ENCODE peak calls at places on chromosome 6, in six cellular contexts. W is epithelial cell of esophagus, B is neural crest cell, V is kidney, U is nephron progenitor cell, H is cardiac muscle cell. D is an unnamed sample.

GRCh38 chr6:149336529-149336928 is 19.0 kb downstream of the TAB2 start:
- DNase-seq in U (no peak), W (peak), H (peak), B (no peak), V (no peak), D (no peak)

GRCh38 chr6:106039836-106040592 is 46.1 kb upstream of the PRDM1 start:
- DNase-seq in U (no peak), W (no peak), V (no peak), B (no peak), H (no peak), D (no peak)

GRCh38 chr6:6730831-6731230 is 142.3 kb downstream of the LY86 start:
- DNase-seq in H (no peak), W (peak), U (no peak), V (no peak), B (no peak), D (no peak)

GRCh38 chr6:5333653-5334052 is 72.3 kb downstream of the FARS2 start:
- DNase-seq in U (no peak), B (no peak), V (no peak), W (peak), H (no peak), D (no peak)

GRCh38 chr6:20213271-20213798 is 1.1 kb upstream of the MBOAT1 start:
- DNase-seq in H (peak), U (no peak), W (no peak), B (no peak), V (no peak), D (no peak)

GRCh38 chr6:45049188-45049843 is 278.8 kb upstream of the RUNX2 start:
- DNase-seq in W (peak), B (no peak), H (no peak), U (no peak), V (no peak), D (no peak)

GRCh38 chr6:170128811-170129681 is 161.8 kb downstream of the DLL1 start:
- DNase-seq in W (no peak), B (no peak), U (no peak), V (peak), H (no peak), D (no peak)

GRCh38 chr6:6646384-6646783 is 57.9 kb downstream of the LY86 start:
- DNase-seq in U (no peak), H (no peak), V (no peak), B (no peak), W (no peak), D (no peak)

GRCh38 chr6:12351672-12352071 is 61.5 kb downstream of the EDN1 start:
- DNase-seq in H (no peak), W (no peak), B (no peak), U (no peak), V (no peak), D (no peak)

GRCh38 chr6:90411292-90411781 is 114.7 kb upstream of the BACH2 start:
- DNase-seq in W (peak), U (no peak), V (no peak), B (no peak), H (no peak), D (no peak)

GRCh38 chr6:166562726-166563125 is 23.8 kb downstream of the RAMACL start:
- DNase-seq in B (no peak), W (no peak), V (no peak), H (no peak), U (no peak), D (no peak)

GRCh38 chr6:4994741-4995140 is 9.1 kb downstream of the RPP40 start:
- DNase-seq in B (no peak), W (no peak), U (no peak), V (no peak), H (no peak), D (no peak)

GRCh38 chr6:112690497-112691202 is 343.5 kb downstream of the RFPL4B start:
- DNase-seq in B (no peak), U (no peak), V (no peak), H (no peak), W (no peak), D (no peak)

GRCh38 chr6:91631227-91631626 is 1044.4 kb upstream of the MAP3K7 start:
- DNase-seq in W (no peak), U (no peak), V (no peak), H (no peak), B (no peak), D (no peak)
- TF ChIP-seq CTCF in W (no peak), U (no peak), V (no peak), H (no peak), B (no peak), D (no peak)

DNA sequence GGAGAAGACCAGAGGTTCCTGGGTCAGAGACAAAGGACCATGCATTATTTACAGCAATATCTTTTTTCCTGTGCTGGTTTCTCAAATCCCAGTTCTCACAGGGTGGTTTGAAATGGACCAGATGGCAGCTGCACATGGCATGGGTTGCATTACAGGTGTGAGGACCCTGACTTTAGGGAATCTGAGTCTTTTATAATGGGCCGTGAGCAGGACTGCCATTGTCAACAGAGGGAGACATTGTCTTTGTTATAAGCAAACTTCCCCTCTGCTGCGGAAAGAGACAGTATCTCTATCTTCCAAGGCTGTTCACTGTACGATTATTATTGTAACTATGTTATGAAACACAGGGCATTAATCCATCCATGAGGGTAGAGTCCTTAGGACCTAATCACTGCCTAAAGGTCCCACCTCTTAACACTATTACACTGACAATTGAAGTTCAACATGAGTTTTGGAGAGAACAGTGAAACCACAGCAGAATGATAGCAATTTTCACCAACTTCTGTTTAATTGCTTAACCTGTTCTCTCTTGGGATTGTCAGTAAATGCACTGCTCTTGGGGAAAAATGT is 156.1 kb upstream of the AGPAT4 start:
- DNase-seq in H (no peak), B (no peak), U (no peak), W (no peak), V (no peak), D (no peak)
- TF ChIP-seq CTCF in H (peak), B (no peak), U (no peak), W (peak), V (peak), D (no peak)

DNA sequence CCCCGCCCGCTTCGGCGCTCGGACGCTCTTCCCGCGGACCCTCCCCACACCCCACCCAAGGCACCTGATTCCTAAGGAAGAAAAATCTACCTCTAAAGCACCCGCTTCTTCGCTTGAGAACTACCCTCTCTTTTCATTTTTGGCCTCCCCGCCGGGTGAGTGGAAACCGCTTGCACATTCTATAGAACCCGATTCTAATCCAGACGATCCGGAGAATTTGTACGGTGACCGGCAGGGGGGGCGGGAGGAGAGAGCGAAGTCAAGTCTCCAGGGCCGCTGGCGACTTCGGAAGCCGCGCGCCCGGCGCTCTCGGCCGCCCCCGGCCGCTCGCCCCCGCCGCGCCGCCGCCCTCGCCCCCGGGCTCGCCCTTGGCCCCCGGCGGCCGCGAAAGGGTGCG is at the start of gene RBM24:
- DNase-seq in V (peak), U (peak), B (peak), H (peak), W (peak), D (no peak)
- TF ChIP-seq CTCF in V (peak), U (no peak), B (peak), H (peak), W (peak), D (peak)

DNA sequence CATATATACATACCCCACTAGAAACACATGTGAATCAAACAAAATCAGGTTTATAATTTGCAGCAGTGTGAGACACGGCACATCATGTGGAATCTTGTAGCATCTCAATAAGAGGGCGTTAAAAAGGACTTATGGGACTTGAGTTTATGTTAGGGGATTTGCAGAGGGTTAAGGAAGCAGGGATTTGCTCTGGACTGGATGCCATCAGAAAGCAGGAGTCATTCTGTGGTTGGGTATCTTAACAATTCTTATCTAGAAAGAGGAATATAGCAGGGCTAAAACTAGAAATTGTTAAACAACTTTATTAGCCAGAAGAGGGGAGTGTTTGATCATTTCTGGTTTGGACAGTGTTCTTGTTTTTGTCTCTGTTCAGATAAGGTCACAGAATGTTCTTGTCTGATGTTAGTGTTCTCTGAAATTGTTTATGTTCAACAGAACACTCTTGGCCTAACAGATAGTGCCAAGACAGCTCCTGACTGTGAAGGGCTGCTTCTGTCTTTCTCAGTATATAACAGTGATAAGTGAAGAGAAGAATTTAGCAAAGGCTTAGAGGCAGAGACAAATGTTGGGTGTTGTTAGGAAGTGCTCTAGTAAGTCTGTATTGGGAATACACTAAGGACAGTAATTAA is 39.2 kb downstream of the LIN28B start:
- DNase-seq in W (peak), B (no peak), H (peak), V (no peak), U (no peak), D (no peak)
- TF ChIP-seq CTCF in W (peak), B (no peak), H (no peak), V (no peak), U (no peak), D (no peak)

DNA sequence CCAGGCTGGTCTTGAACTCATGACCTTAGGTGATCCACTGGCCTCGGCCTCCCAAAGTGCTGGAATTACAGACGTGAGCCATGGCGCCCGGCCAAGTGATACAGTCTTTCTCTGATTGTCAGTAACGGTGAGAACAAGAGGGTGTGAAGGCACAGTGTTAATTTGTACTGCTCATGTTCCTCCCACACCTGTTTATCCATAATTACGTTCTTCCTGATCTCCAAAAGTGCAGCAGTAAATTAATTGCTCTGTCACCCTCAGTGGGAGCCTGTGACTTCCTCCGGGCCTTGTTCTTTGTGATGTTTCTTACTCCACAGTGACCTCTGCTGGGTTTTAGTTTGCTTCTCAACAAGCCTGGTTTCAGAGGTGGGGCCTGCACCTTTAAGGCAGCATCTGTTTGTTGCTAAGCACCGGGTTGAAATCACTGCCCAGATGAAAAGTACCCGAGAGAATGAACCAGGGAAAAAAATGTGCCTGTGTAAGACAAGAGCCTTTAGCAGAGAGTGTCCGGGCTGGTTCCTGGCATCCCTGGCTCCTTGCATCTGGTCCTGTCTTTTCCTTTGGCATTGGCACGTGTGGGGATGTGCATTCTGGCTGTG is 89.1 kb upstream of the CLDN20 start:
- DNase-seq in V (no peak), B (peak), H (peak), W (peak), U (peak), D (peak)
- TF ChIP-seq CTCF in V (peak), B (peak), H (peak), W (peak), U (peak), D (peak)

GRCh38 chr6:32995448-32995847 is 13.9 kb downstream of the HLA-DOA start:
- DNase-seq in U (no peak), V (no peak), H (no peak), W (no peak), B (no peak), D (no peak)

GRCh38 chr6:33004940-33005339 is 4.5 kb downstream of the HLA-DOA start:
- DNase-seq in H (no peak), W (no peak), B (no peak), U (no peak), V (no peak), D (no peak)

GRCh38 chr6:33001685-33002084 is 7.7 kb downstream of the HLA-DOA start:
- DNase-seq in V (no peak), U (no peak), B (no peak), H (no peak), W (no peak), D (no peak)

GRCh38 chr6:33000053-33000452 is 9.3 kb downstream of the HLA-DOA start:
- DNase-seq in H (no peak), B (no peak), U (no peak), W (peak), V (no peak), D (no peak)
- TF ChIP-seq CTCF in H (no peak), B (peak), U (no peak), W (peak), V (peak), D (peak)

DNA sequence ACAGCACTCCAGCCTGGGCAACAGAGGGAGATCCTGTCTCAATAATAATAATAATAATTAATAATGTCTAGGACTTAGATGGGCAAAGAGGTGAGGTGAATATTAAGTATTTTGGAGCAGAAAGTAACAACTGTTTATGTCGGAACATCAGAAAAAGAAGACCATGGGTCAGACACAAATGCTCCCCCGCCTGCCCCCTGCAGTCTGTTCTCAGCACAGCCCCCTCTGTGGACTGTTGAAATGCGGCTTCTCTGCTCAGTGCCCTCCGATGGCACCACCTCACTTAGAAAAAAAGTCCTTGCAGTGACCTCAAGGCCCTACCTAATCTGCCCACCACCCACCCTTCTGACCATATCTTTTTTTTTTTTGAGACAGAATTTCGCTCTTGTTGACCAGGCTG is 5.2 kb upstream of the ETV7 start:
- DNase-seq in V (no peak), B (no peak), H (no peak), U (no peak), W (no peak), D (no peak)
- TF ChIP-seq CTCF in V (no peak), B (no peak), H (no peak), U (no peak), W (no peak), D (no peak)

GRCh38 chr6:152462716-152463115 is 174.4 kb downstream of the SYNE1 start:
- DNase-seq in W (no peak), V (no peak), U (no peak), B (no peak), H (no peak), D (no peak)
- TF ChIP-seq CTCF in W (no peak), V (no peak), U (no peak), B (no peak), H (no peak), D (no peak)

D was measured in D721Med.